ENCODE peak calls at places on chromosomes 13 and 19, in six cellular contexts. R is activated T-cell treated with anti-CD3 and anti-CD28 coated beads, Interleukin-2, amount 50 U/mL, for 48 hours; P is small intestine; I is MM.1S; K is NCI-H1105; L is psoas muscle. A is an unnamed sample.
A peak's percentile ranks its signal among the peaks of the same experiment; 100 is the strongest.

GRCh38 chr19:15249912-15250634 is 17.8 kb upstream of the EPHX3 start:
- DNase-seq in R (no peak), P (no peak), I (no peak), K (no peak), L (peak; percentile 82), A (no peak)

GRCh38 chr19:55117063-55117635 is 288 bp downstream of the PPP1R12C start:
- DNase-seq in R (peak; percentile 42), P (no peak), I (no peak), K (no peak), L (peak; percentile 68), A (peak; percentile 80)

GRCh38 chr19:46614114-46614701 is 10.7 kb downstream of the PTGIR start:
- DNase-seq in R (peak; percentile 91), P (peak; percentile 77), I (peak; percentile 61), K (peak; percentile 70), L (peak; percentile 90), A (peak; percentile 74)

GRCh38 chr19:23999821-24000610 is 85.3 kb downstream of the ZNF726 start:
- DNase-seq in R (no peak), P (no peak), I (no peak), K (peak; percentile 21), L (no peak), A (no peak)

GRCh38 chr19:40603071-40603718 is 2.0 kb downstream of the LTBP4 start:
- DNase-seq in R (no peak), P (no peak), I (no peak), K (no peak), L (no peak), A (no peak)

GRCh38 chr19:50794778-50795664 is 4.8 kb downstream of the ACP4 start:
- DNase-seq in R (peak; percentile 77), P (no peak), I (no peak), K (no peak), L (no peak), A (peak; percentile 41)

GRCh38 chr13:110226051-110226562 is 80.8 kb downstream of the COL4A1 start:
- DNase-seq in R (no peak), P (no peak), I (no peak), K (no peak), L (no peak), A (no peak)

GRCh38 chr13:74669149-74669548 is 534.9 kb upstream of the KLF12 start:
- DNase-seq in R (no peak), P (no peak), I (no peak), K (no peak), L (no peak), A (no peak)

GRCh38 chr19:6414793-6415591 is 9.6 kb downstream of the KHSRP start:
- DNase-seq in R (no peak), P (no peak), I (no peak), K (no peak), L (peak; percentile 50), A (no peak)

GRCh38 chr19:55687281-55688172 is 12.5 kb downstream of the EPN1 start:
- DNase-seq in R (no peak), P (peak; percentile 94), I (no peak), K (no peak), L (peak; percentile 42), A (no peak)

GRCh38 chr19:15234525-15235130 is 2.4 kb upstream of the EPHX3 start:
- DNase-seq in R (no peak), P (no peak), I (no peak), K (no peak), L (no peak), A (no peak)

GRCh38 chr19:14433454-14434156 is 499 bp downstream of the PKN1 start:
- DNase-seq in R (peak; percentile 57), P (peak; percentile 61), I (peak; percentile 34), K (peak; percentile 90), L (no peak), A (peak; percentile 82)

GRCh38 chr19:53847555-53847954 is 20.1 kb upstream of the MYADM start:
- DNase-seq in R (no peak), P (no peak), I (no peak), K (no peak), L (no peak), A (no peak)

GRCh38 chr19:23054456-23054855 is 51.5 kb upstream of the ZNF728 start:
- DNase-seq in R (no peak), P (no peak), I (no peak), K (no peak), L (no peak), A (no peak)

GRCh38 chr13:41315466-41316047 is 4.5 kb downstream of the NAA16 start:
- DNase-seq in R (no peak), P (no peak), I (no peak), K (no peak), L (no peak), A (no peak)

GRCh38 chr19:35641515-35642151 is at the start of gene ETV2:
- DNase-seq in R (peak; percentile 63), P (no peak), I (no peak), K (no peak), L (no peak), A (no peak)

GRCh38 chr13:78972561-78972960 is 313.6 kb upstream of the OBI1 start:
- DNase-seq in R (no peak), P (no peak), I (no peak), K (no peak), L (no peak), A (no peak)

A was measured in pancreas.